ENCODE peak calls at places on chromosome 11, in four cellular contexts. E is HCT116, P is hepatocyte, L is HepG2. M is an unnamed sample.

GRCh38 chr11:126115253-126115540 is 52.5 kb upstream of the CDON start:
- DNase-seq in L (no peak), E (no peak), P (peak; percentile 68), M (no peak)

GRCh38 chr11:46367244-46367915 is 14.1 kb upstream of the MDK start:
- DNase-seq in L (peak; percentile 25), E (no peak), P (peak; percentile 74), M (peak; percentile 69)

GRCh38 chr11:110852925-110853324 is 140.7 kb upstream of the ARHGAP20 start:
- DNase-seq in E (no peak), P (no peak), L (no peak), M (no peak)

GRCh38 chr11:72821920-72822799 is 7.9 kb downstream of the ATG16L2 start:
- DNase-seq in P (peak; percentile 97), E (peak; percentile 81), L (peak; percentile 54), M (peak; percentile 80)

GRCh38 chr11:38791346-38791961 is 2193.4 kb upstream of the RAG2 start:
- DNase-seq in P (peak; percentile 91), E (peak; percentile 8), L (peak; percentile 54), M (peak; percentile 65)

GRCh38 chr11:64000026-64000739 is 13.9 kb downstream of the OTUB1 start:
- DNase-seq in L (no peak), P (peak; percentile 93), E (no peak), M (peak; percentile 71)

GRCh38 chr11:1782831-1783724 is 19.4 kb upstream of the CTSD start:
- DNase-seq in E (no peak), P (peak; percentile 13), L (no peak), M (no peak)

GRCh38 chr11:112050721-112051120 is 23.1 kb downstream of the PIH1D2 start:
- DNase-seq in L (no peak), P (no peak), E (no peak), M (peak; percentile 72)

GRCh38 chr11:8937659-8938058 is 4.9 kb upstream of the C11orf16 start:
- DNase-seq in E (no peak), L (no peak), P (no peak), M (no peak)

GRCh38 chr11:13669544-13670488 is 1.3 kb downstream of the FAR1 start:
- DNase-seq in E (no peak), P (no peak), L (no peak), M (peak; percentile 11)

GRCh38 chr11:63764712-63765631 is 3.6 kb downstream of the ZFTA start:
- DNase-seq in E (no peak), L (peak; percentile 75), P (peak; percentile 67), M (no peak)

GRCh38 chr11:83982825-83983224 is 696.7 kb upstream of the CCDC90B start:
- DNase-seq in L (no peak), P (no peak), E (no peak), M (no peak)

GRCh38 chr11:24900524-24900923 is 403.7 kb downstream of the LUZP2 start:
- DNase-seq in E (no peak), L (no peak), P (no peak), M (no peak)

GRCh38 chr11:57121996-57122395 is 59.8 kb upstream of the LRRC55 start:
- DNase-seq in L (no peak), E (no peak), P (no peak), M (no peak)

GRCh38 chr11:1862588-1863351 is 9.9 kb downstream of the LSP1 start:
- DNase-seq in E (peak; percentile 33), P (no peak), L (no peak), M (no peak)

GRCh38 chr11:76524919-76525318 is 80.1 kb downstream of the EMSY start:
- DNase-seq in E (peak; percentile 26), L (peak; percentile 42), P (peak; percentile 12), M (no peak)

GRCh38 chr11:31921066-31921465 is 109.9 kb upstream of the PAX6 start:
- DNase-seq in E (no peak), P (no peak), L (no peak), M (no peak)

GRCh38 chr11:128195057-128195751 is 392.2 kb downstream of the ETS1 start:
- DNase-seq in E (no peak), L (no peak), P (no peak), M (no peak)

GRCh38 chr11:27718853-27719574 is 18.8 kb upstream of the BDNF start:
- DNase-seq in E (no peak), L (no peak), P (peak; percentile 72), M (no peak)

GRCh38 chr11:33160147-33160546 is 1.1 kb downstream of the CSTF3 start:
- DNase-seq in L (peak; percentile 26), P (peak; percentile 46), E (no peak), M (peak; percentile 41)

GRCh38 chr11:44574620-44575287 is 9.3 kb downstream of the CD82 start:
- DNase-seq in E (no peak), P (no peak), L (no peak), M (peak; percentile 34)

GRCh38 chr11:87030458-87031054 is 7.2 kb upstream of the TMEM135 start:
- DNase-seq in L (peak; percentile 29), E (no peak), P (no peak), M (no peak)

GRCh38 chr11:11748706-11749365 is 92.9 kb upstream of the USP47 start:
- DNase-seq in E (no peak), L (no peak), P (no peak), M (no peak)

GRCh38 chr11:131998020-131998419 is 627.6 kb downstream of the NTM start:
- DNase-seq in E (no peak), L (no peak), P (peak; percentile 72), M (no peak)

GRCh38 chr11:125787827-125788226 is at the start of gene PATE3:
- DNase-seq in L (no peak), E (no peak), P (no peak), M (no peak)

GRCh38 chr11:20014067-20014402 is 146.2 kb downstream of the DBX1 start:
- DNase-seq in E (no peak), L (no peak), P (no peak), M (no peak)

GRCh38 chr11:85774256-85775097 is 36.5 kb downstream of the SYTL2 start:
- DNase-seq in E (no peak), L (no peak), P (peak; percentile 30), M (no peak)

GRCh38 chr11:45795379-45795778 is 9.6 kb upstream of the SLC35C1 start:
- DNase-seq in P (no peak), E (no peak), L (no peak), M (no peak)

GRCh38 chr11:23232652-23233051 is 372.4 kb upstream of the CCDC179 start:
- DNase-seq in P (no peak), L (no peak), E (no peak), M (no peak)

GRCh38 chr11:36411202-36411640 is 98.9 kb downstream of the TRAF6 start:
- DNase-seq in L (no peak), E (no peak), P (no peak), M (peak; percentile 69)

GRCh38 chr11:78691215-78691614 is 116.6 kb upstream of the NARS2 start:
- DNase-seq in L (no peak), P (no peak), E (no peak), M (no peak)

GRCh38 chr11:80595011-80595410 is 1154.2 kb upstream of the TENM4 start:
- DNase-seq in L (peak; percentile 60), P (peak; percentile 48), E (no peak), M (no peak)

DNA sequence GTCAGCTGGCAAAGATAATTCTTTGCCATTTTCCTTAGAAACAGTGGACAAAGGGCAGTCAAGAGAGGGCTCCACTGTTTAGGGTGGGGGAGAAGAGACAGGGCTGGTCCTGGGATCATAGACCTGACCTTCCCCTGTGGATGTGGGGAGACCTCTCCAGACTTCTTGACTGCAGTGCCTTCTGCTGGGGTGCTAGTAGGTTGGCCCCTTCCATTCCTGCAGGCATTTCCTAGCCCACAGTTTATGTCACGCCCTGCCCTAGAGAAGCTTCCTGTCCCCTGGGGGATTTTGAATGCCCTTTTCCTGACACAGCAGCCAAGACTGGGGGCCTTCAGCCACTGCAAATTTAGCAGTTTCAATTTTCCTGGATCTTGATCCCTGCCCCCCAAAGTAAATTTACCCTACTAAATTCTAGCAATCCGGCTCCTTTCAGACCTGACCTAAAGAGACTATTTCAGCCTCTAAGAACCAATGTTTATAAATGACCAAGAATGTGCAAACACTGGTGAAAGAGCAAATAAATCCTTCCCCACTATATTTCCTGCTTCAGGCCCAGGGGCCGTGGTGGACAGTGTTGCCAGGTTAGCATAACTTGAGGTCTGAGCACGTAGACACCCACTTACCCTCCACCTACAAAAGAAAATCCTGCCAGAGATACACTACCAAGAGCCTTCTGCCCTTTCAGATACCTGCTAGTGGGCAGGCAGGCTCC is 58.4 kb downstream of the PPFIBP2 start:
- DNase-seq in P (peak; percentile 34), L (peak; percentile 90), E (no peak), M (no peak)
- H2AFZ ChIP-seq in P (no peak overlapping the region), L (no peak overlapping the region), E (no peak overlapping the region), M (no peak overlapping the region)

GRCh38 chr11:69644962-69645675 is 4.2 kb downstream of the CCND1 start:
- DNase-seq in E (no peak), P (no peak), L (no peak), M (no peak)
- TF ChIP-seq CTCF in E (no peak), P (no peak), L (no peak), M (no peak)

GRCh38 chr11:114386545-114386944 is 13.8 kb downstream of the C11orf71 start:
- DNase-seq in E (no peak), L (no peak), P (no peak), M (no peak)
- H2AFZ ChIP-seq in E (no peak overlapping the region), L (no peak overlapping the region), P (no peak overlapping the region), M (no peak overlapping the region)

DNA sequence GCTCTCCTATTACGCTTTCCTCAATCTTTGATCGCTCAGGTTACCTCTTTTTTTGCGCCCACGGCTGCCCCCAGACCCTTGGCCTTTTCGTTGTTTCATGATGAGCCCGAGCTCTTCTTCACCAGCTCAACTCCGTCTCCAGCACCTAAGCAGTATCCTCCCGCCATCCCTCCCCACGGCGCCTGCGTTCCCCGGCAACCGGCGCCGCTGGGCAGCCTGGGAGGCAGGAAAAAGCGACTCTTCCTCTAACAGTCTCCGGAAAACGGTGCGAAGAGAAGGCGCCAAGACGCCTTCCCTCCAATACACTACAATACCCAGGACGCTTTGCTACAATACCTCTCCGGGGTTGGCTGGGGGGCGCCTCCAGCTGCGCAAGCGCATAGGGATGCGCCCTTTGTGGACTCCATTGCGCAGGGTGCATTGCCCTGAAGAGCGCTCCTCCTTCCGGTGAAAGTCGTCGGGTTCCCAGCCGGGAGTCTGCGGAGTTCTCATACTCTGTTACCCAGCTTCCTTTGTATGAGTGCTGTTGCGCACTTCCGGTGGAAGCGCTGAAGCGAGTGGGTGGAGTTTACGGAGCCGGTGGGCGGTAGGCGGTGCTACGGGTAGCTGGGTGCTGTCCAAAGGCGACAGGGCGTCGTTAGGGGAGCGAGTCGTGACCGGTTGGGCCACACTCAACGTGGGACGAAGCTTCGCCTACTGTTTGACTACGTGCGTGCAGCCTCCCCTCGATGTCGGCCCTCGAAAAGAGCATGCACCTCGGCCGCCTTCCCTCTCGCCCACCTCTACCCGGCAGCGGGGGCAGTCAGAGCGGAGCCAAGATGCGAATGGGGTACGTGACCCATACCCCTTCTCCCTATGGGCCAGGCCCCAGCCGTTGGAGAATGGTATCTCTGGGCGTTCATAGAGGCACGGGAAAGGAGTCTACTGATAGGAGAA is at the start of the genes C2CD3 and PPME1:
- DNase-seq in E (peak; percentile 99), L (peak; percentile 99), P (peak; percentile 99), M (peak; percentile 100)
- TF ChIP-seq CTCF in E (no peak), L (peak; percentile 67), P (peak; percentile 24), M (peak; percentile 33)

DNA sequence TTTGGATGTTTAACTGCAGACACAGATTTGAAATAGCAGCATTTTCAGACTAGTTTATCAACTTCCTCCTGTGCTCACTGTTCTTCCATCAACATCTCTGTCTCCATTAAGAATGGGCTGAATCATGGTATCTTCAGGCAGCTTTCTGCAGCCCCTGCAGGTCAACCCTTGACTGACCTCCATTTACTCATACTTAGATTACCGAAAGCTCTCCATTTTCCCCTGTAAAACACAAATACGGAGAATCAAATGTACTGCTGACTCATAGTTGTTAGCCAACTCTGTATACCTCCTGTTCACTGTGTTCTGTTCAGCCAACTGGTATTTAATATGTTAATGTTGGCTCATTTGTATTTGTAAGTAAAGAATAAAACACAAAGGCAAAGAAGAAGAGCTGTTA is 364.0 kb downstream of the CASP12 start:
- DNase-seq in P (no peak), E (no peak), L (no peak), M (no peak)
- H2AFZ ChIP-seq in P (no peak overlapping the region), E (peak overlapping the region; percentile 36), L (no peak overlapping the region), M (no peak overlapping the region)

GRCh38 chr11:116605543-116605942 is 167.2 kb downstream of the BUD13 start:
- DNase-seq in E (peak; percentile 32), P (peak; percentile 81), L (peak; percentile 58), M (peak; percentile 56)
- TF ChIP-seq CTCF in E (peak; percentile 63), P (peak; percentile 43), L (peak; percentile 80), M (peak; percentile 73)

M was measured in OCI-LY7.